ENCODE peak calls at places on chromosomes 7 and 10, in four cellular contexts. S is tibial nerve, D is GM23248, L is colonic mucosa. P is an unnamed sample.
A peak's percentile ranks its signal among the peaks of the same experiment; 100 is the strongest.

GRCh38 chr10:63206997-63207952 is 74.1 kb downstream of the NRBF2 start:
- DNase-seq in S (no peak), D (peak; percentile 90), L (peak; percentile 29), P (no peak)

GRCh38 chr10:102565793-102566192 is 62.0 kb downstream of the SUFU start:
- DNase-seq in S (no peak), D (no peak), L (no peak), P (no peak)

GRCh38 chr10:4708123-4708759 is 117.8 kb upstream of the AKR1E2 start:
- DNase-seq in S (no peak), D (no peak), L (no peak), P (no peak)

GRCh38 chr10:44835300-44835699 is 75.8 kb upstream of the TMEM72 start:
- DNase-seq in S (no peak), D (no peak), L (no peak), P (no peak)

GRCh38 chr10:76885815-76886214 is 751.8 kb downstream of the KCNMA1 start:
- DNase-seq in S (no peak), D (peak; percentile 46), L (no peak), P (no peak)

GRCh38 chr7:103576616-103577015 is 130.6 kb upstream of the SLC26A5 start:
- DNase-seq in S (no peak), D (no peak), L (no peak), P (no peak)

GRCh38 chr10:89644967-89645741 is at the start of gene PANK1:
- DNase-seq in S (peak; percentile 60), D (peak; percentile 87), L (peak; percentile 85), P (peak; percentile 83)

GRCh38 chr7:101869901-101870290 is 52.5 kb downstream of the CUX1 start:
- DNase-seq in S (no peak), D (no peak), L (no peak), P (no peak)

GRCh38 chr7:10973942-10974716 is 457 bp downstream of the PHF14 start:
- DNase-seq in S (no peak), D (peak; percentile 74), L (peak; percentile 48), P (no peak)

GRCh38 chr7:94810496-94810895 is 96.9 kb upstream of the PPP1R9A start:
- DNase-seq in S (no peak), D (no peak), L (no peak), P (no peak)

GRCh38 chr10:7915923-7916322 is 97.6 kb downstream of the TAF3 start:
- DNase-seq in S (no peak), D (peak; percentile 36), L (no peak), P (no peak)

GRCh38 chr10:69333205-69333604 is 54.9 kb downstream of the HK1 start:
- DNase-seq in S (no peak), D (peak; percentile 50), L (no peak), P (peak; percentile 72)

GRCh38 chr10:11505636-11506035 is 105.8 kb downstream of the USP6NL start:
- DNase-seq in S (no peak), D (no peak), L (no peak), P (no peak)

DNA sequence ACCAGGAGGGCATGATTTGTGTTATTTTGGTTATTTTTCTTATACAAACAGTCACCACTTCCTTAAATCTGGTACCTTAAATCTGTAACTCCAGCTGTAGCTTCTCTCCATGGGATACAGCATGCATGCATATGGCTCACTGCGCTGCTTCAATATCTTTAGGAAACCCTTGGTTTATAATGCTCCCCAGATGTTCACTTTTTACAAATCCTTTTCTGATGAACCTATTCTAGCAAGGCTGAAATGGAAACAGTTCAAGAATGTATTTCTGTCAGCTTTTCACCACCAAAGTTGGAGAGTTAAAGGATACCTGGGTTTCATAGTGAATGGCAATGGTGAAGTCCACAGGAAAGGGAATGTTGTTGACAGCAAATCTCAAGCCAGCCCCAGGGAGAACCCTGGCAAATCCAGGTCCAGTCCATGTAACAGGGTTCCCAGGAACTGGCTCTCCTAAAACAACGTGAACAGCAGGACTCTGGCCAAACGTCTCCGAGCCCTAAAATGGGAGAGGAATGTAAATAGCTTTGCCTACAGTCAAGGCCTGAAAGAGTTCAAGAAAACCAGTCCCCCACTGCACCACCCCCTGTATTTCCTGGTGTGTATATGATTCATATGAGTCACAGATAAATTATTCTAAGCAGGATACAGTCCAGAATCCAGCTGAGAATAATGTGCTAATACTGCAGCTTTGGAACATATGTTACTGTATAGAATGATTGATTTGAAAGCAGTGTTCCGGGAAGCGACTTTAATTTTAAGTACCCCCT is 50.7 kb downstream of the LAMB4 start:
- DNase-seq in S (no peak), D (peak; percentile 87), L (no peak), P (no peak)
- H3K27ac ChIP-seq in S (no peak overlapping the region), D (peak overlapping the region; percentile 70), L (peak overlapping the region; percentile 4), P (no peak overlapping the region)

GRCh38 chr7:142805350-142806020 is 34.7 kb downstream of the PRSS2 start:
- DNase-seq in S (no peak), D (no peak), L (no peak), P (no peak)
- H3K4me1 ChIP-seq in S (no peaks in the 10 kb centered on the region), D (no peaks in the 10 kb centered on the region), L (no peaks in the 10 kb centered on the region), P (no peaks in the 10 kb centered on the region)

GRCh38 chr10:15069230-15069629 is 19.3 kb downstream of the ACBD7 start:
- DNase-seq in S (no peak), D (no peak), L (no peak), P (no peak)
- H3K27ac ChIP-seq in S (no peak overlapping the region), D (no peak overlapping the region), L (no peak overlapping the region), P (no peak overlapping the region)

GRCh38 chr7:137667633-137668387 is 179.0 kb downstream of the DGKI start:
- DNase-seq in S (no peak), D (peak; percentile 96), L (no peak), P (no peak)

GRCh38 chr7:137671920-137672319 is 174.9 kb downstream of the DGKI start:
- DNase-seq in S (no peak), D (no peak), L (no peak), P (no peak)

GRCh38 chr7:137670521-137671064 is 176.2 kb downstream of the DGKI start:
- DNase-seq in S (no peak), D (peak; percentile 92), L (no peak), P (no peak)

GRCh38 chr7:137668404-137668803 is 178.4 kb downstream of the DGKI start:
- DNase-seq in S (no peak), D (no peak), L (no peak), P (no peak)

GRCh38 chr7:137669706-137670105 is 177.1 kb downstream of the DGKI start:
- DNase-seq in S (no peak), D (peak; percentile 92), L (no peak), P (no peak)
- H3K4me1 ChIP-seq in S (no peaks in the 10 kb centered on the region), D (peaks cover 59% of the 10 kb centered on the region), L (no peaks in the 10 kb centered on the region), P (no peaks in the 10 kb centered on the region)

DNA sequence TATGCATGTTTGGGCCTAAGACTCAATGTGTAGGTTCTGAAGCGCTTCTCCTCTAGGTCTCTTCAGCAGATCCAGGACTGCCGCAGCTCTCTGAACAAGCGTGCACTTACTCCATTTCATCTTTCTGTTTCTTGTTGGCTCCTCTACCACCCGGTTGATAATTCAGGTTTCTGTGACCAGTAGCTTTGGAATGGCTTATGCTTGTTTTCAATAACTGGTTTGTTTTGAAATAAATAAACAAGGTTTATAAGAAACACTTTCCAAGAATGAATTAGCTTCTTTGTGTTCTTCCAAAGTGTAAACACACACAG is 1.5 kb downstream of the MDFIC start:
- DNase-seq in S (no peak), D (no peak), L (no peak), P (no peak)
- H3K27ac ChIP-seq in S (peak overlapping the region; percentile 79), D (peak overlapping the region; percentile 90), L (peak overlapping the region; percentile 84), P (peak overlapping the region; percentile 89)

GRCh38 chr10:22622242-22622806 is 92.1 kb downstream of the PIP4K2A start:
- DNase-seq in S (no peak), D (no peak), L (no peak), P (no peak)
- H3K4me1 ChIP-seq in S (peaks cover 59% of the 10 kb centered on the region), D (peaks cover 77% of the 10 kb centered on the region), L (no peaks in the 10 kb centered on the region), P (peaks cover 81% of the 10 kb centered on the region)

DNA sequence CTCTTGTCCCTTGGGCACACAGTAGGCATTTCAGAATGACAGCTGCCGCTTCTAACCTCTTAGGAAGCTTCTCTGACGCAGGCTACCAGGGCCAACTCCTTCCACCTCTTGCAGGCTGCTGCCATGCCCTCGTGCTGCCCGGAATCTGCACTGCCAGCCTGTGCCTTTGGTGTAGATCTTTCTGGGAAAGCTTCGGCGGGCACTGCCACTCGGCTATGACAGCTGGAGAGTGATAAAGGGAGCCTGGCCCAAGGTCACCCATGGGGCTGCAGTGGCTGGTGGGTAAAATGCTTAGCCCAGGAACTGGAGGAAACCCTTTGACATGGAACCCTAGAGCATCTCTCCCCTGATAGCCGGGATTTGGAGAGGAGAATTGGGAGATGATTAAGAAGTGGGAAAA is 78.0 kb upstream of the C1QL3 start:
- DNase-seq in S (no peak), D (no peak), L (no peak), P (no peak)
- H3K27ac ChIP-seq in S (no peak overlapping the region), D (no peak overlapping the region), L (no peak overlapping the region), P (no peak overlapping the region)

GRCh38 chr10:104317195-104318095 is 20.8 kb downstream of the ITPRIP start:
- DNase-seq in S (peak; percentile 24), D (peak; percentile 88), L (no peak), P (no peak)

GRCh38 chr10:104314591-104315485 is 23.4 kb downstream of the ITPRIP start:
- DNase-seq in S (peak; percentile 12), D (no peak), L (no peak), P (peak; percentile 49)

GRCh38 chr10:104318096-104318725 is 20.1 kb downstream of the ITPRIP start:
- DNase-seq in S (peak; percentile 7), D (no peak), L (no peak), P (no peak)

GRCh38 chr10:104316321-104317099 is 21.8 kb downstream of the ITPRIP start:
- DNase-seq in S (no peak), D (no peak), L (no peak), P (no peak)

GRCh38 chr10:104315486-104315921 is 22.8 kb downstream of the ITPRIP start:
- DNase-seq in S (no peak), D (no peak), L (no peak), P (no peak)
- H3K4me1 ChIP-seq in S (peaks cover 46% of the 10 kb centered on the region), D (peaks cover 33% of the 10 kb centered on the region), L (peaks cover 4% of the 10 kb centered on the region), P (peaks cover 59% of the 10 kb centered on the region)

P was measured in lower lobe of right lung.